ENCODE peak calls at places on chromosome X, in eight cellular contexts. One of them, this sample, is unnamed.

GRCh38 chrX:70436380-70436779 is 8.3 kb upstream of the DLG3 start:
- DNase-seq in thyroid gland: no peak
- DNase-seq in activated CD4-positive, alpha-beta T cell treated with anti-CD3 and anti-CD28 coated beads for 4 hours: no peak
- DNase-seq in stimulated activated CD4-positive, alpha-beta T cell treated with anti-CD3 and anti-CD28 coated beads, Interleukin-2, amount 100 ng/mL, for 48 hours: no peak
- DNase-seq in coronary artery: no peak
- DNase-seq in activated naive CD4-positive, alpha-beta T cell: no peak
- DNase-seq in IMR-90: no peak
- DNase-seq in effector CD4-positive, alpha-beta T cell: no peak
- DNase-seq in this sample: no peak

GRCh38 chrX:22922961-22923360 is 76.8 kb upstream of the DDX53 start:
- DNase-seq in thyroid gland: no peak
- DNase-seq in stimulated activated CD4-positive, alpha-beta T cell treated with anti-CD3 and anti-CD28 coated beads, Interleukin-2, amount 100 ng/mL, for 48 hours: no peak
- DNase-seq in coronary artery: no peak
- DNase-seq in IMR-90: peak
- DNase-seq in effector CD4-positive, alpha-beta T cell: no peak
- DNase-seq in activated CD4-positive, alpha-beta T cell treated with anti-CD3 and anti-CD28 coated beads for 4 hours: no peak
- DNase-seq in activated naive CD4-positive, alpha-beta T cell: no peak
- DNase-seq in this sample: no peak

GRCh38 chrX:154378059-154378798 is 866 bp upstream of the EMD start:
- DNase-seq in effector CD4-positive, alpha-beta T cell: peak
- DNase-seq in activated CD4-positive, alpha-beta T cell treated with anti-CD3 and anti-CD28 coated beads for 4 hours: no peak
- DNase-seq in coronary artery: no peak
- DNase-seq in IMR-90: peak
- DNase-seq in thyroid gland: peak
- DNase-seq in stimulated activated CD4-positive, alpha-beta T cell treated with anti-CD3 and anti-CD28 coated beads, Interleukin-2, amount 100 ng/mL, for 48 hours: peak
- DNase-seq in activated naive CD4-positive, alpha-beta T cell: peak
- DNase-seq in this sample: peak

GRCh38 chrX:124344246-124344645 is 2.1 kb upstream of the SH2D1A start:
- DNase-seq in activated naive CD4-positive, alpha-beta T cell: no peak
- DNase-seq in thyroid gland: no peak
- DNase-seq in IMR-90: no peak
- DNase-seq in stimulated activated CD4-positive, alpha-beta T cell treated with anti-CD3 and anti-CD28 coated beads, Interleukin-2, amount 100 ng/mL, for 48 hours: no peak
- DNase-seq in coronary artery: no peak
- DNase-seq in effector CD4-positive, alpha-beta T cell: no peak
- DNase-seq in activated CD4-positive, alpha-beta T cell treated with anti-CD3 and anti-CD28 coated beads for 4 hours: no peak
- DNase-seq in this sample: no peak

GRCh38 chrX:22059800-22060199 is 27.7 kb downstream of the PHEX start:
- DNase-seq in effector CD4-positive, alpha-beta T cell: no peak
- DNase-seq in thyroid gland: peak
- DNase-seq in activated CD4-positive, alpha-beta T cell treated with anti-CD3 and anti-CD28 coated beads for 4 hours: no peak
- DNase-seq in coronary artery: no peak
- DNase-seq in activated naive CD4-positive, alpha-beta T cell: no peak
- DNase-seq in stimulated activated CD4-positive, alpha-beta T cell treated with anti-CD3 and anti-CD28 coated beads, Interleukin-2, amount 100 ng/mL, for 48 hours: no peak
- DNase-seq in IMR-90: no peak
- DNase-seq in this sample: no peak

GRCh38 chrX:153766871-153767673 is 3.0 kb downstream of the PLXNB3 start:
- DNase-seq in IMR-90: no peak
- DNase-seq in coronary artery: peak
- DNase-seq in activated CD4-positive, alpha-beta T cell treated with anti-CD3 and anti-CD28 coated beads for 4 hours: no peak
- DNase-seq in effector CD4-positive, alpha-beta T cell: no peak
- DNase-seq in activated naive CD4-positive, alpha-beta T cell: no peak
- DNase-seq in stimulated activated CD4-positive, alpha-beta T cell treated with anti-CD3 and anti-CD28 coated beads, Interleukin-2, amount 100 ng/mL, for 48 hours: no peak
- DNase-seq in thyroid gland: no peak
- DNase-seq in this sample: no peak

GRCh38 chrX:38890963-38891362 is 89.7 kb downstream of the MID1IP1 start:
- DNase-seq in effector CD4-positive, alpha-beta T cell: no peak
- DNase-seq in stimulated activated CD4-positive, alpha-beta T cell treated with anti-CD3 and anti-CD28 coated beads, Interleukin-2, amount 100 ng/mL, for 48 hours: no peak
- DNase-seq in activated CD4-positive, alpha-beta T cell treated with anti-CD3 and anti-CD28 coated beads for 4 hours: no peak
- DNase-seq in IMR-90: no peak
- DNase-seq in activated naive CD4-positive, alpha-beta T cell: no peak
- DNase-seq in coronary artery: no peak
- DNase-seq in thyroid gland: no peak
- DNase-seq in this sample: no peak

GRCh38 chrX:101390664-101391525 is at the start of gene RPL36A:
- DNase-seq in IMR-90: peak
- DNase-seq in activated naive CD4-positive, alpha-beta T cell: peak
- DNase-seq in coronary artery: peak
- DNase-seq in stimulated activated CD4-positive, alpha-beta T cell treated with anti-CD3 and anti-CD28 coated beads, Interleukin-2, amount 100 ng/mL, for 48 hours: peak
- DNase-seq in effector CD4-positive, alpha-beta T cell: peak
- DNase-seq in activated CD4-positive, alpha-beta T cell treated with anti-CD3 and anti-CD28 coated beads for 4 hours: peak
- DNase-seq in thyroid gland: peak
- DNase-seq in this sample: peak

GRCh38 chrX:40931921-40932320 is 153.3 kb upstream of the USP9X start:
- DNase-seq in thyroid gland: peak
- DNase-seq in effector CD4-positive, alpha-beta T cell: no peak
- DNase-seq in stimulated activated CD4-positive, alpha-beta T cell treated with anti-CD3 and anti-CD28 coated beads, Interleukin-2, amount 100 ng/mL, for 48 hours: no peak
- DNase-seq in activated naive CD4-positive, alpha-beta T cell: no peak
- DNase-seq in activated CD4-positive, alpha-beta T cell treated with anti-CD3 and anti-CD28 coated beads for 4 hours: no peak
- DNase-seq in IMR-90: no peak
- DNase-seq in coronary artery: no peak
- DNase-seq in this sample: no peak

GRCh38 chrX:129497146-129497805 is 26.0 kb downstream of the SMARCA1 start:
- DNase-seq in coronary artery: no peak
- DNase-seq in IMR-90: no peak
- DNase-seq in stimulated activated CD4-positive, alpha-beta T cell treated with anti-CD3 and anti-CD28 coated beads, Interleukin-2, amount 100 ng/mL, for 48 hours: no peak
- DNase-seq in thyroid gland: no peak
- DNase-seq in activated CD4-positive, alpha-beta T cell treated with anti-CD3 and anti-CD28 coated beads for 4 hours: no peak
- DNase-seq in activated naive CD4-positive, alpha-beta T cell: no peak
- DNase-seq in effector CD4-positive, alpha-beta T cell: no peak
- DNase-seq in this sample: no peak

GRCh38 chrX:14056201-14056600 is 26.5 kb upstream of the GEMIN8 start:
- DNase-seq in stimulated activated CD4-positive, alpha-beta T cell treated with anti-CD3 and anti-CD28 coated beads, Interleukin-2, amount 100 ng/mL, for 48 hours: no peak
- DNase-seq in thyroid gland: no peak
- DNase-seq in activated naive CD4-positive, alpha-beta T cell: no peak
- DNase-seq in activated CD4-positive, alpha-beta T cell treated with anti-CD3 and anti-CD28 coated beads for 4 hours: no peak
- DNase-seq in IMR-90: peak
- DNase-seq in effector CD4-positive, alpha-beta T cell: no peak
- DNase-seq in coronary artery: no peak
- DNase-seq in this sample: no peak

GRCh38 chrX:132480581-132481203 is 8.1 kb downstream of the MBNL3 start:
- DNase-seq in activated naive CD4-positive, alpha-beta T cell: peak
- DNase-seq in thyroid gland: peak
- DNase-seq in IMR-90: peak
- DNase-seq in coronary artery: no peak
- DNase-seq in activated CD4-positive, alpha-beta T cell treated with anti-CD3 and anti-CD28 coated beads for 4 hours: peak
- DNase-seq in effector CD4-positive, alpha-beta T cell: peak
- DNase-seq in stimulated activated CD4-positive, alpha-beta T cell treated with anti-CD3 and anti-CD28 coated beads, Interleukin-2, amount 100 ng/mL, for 48 hours: peak
- DNase-seq in this sample: peak

GRCh38 chrX:119943185-119943988 is at the start of gene NKAP:
- DNase-seq in activated naive CD4-positive, alpha-beta T cell: peak
- DNase-seq in activated CD4-positive, alpha-beta T cell treated with anti-CD3 and anti-CD28 coated beads for 4 hours: peak
- DNase-seq in coronary artery: peak
- DNase-seq in IMR-90: peak
- DNase-seq in effector CD4-positive, alpha-beta T cell: peak
- DNase-seq in stimulated activated CD4-positive, alpha-beta T cell treated with anti-CD3 and anti-CD28 coated beads, Interleukin-2, amount 100 ng/mL, for 48 hours: peak
- DNase-seq in thyroid gland: peak
- DNase-seq in this sample: peak

GRCh38 chrX:46686003-46686645 is 72.8 kb downstream of the SLC9A7 start:
- DNase-seq in IMR-90: peak
- DNase-seq in thyroid gland: peak
- DNase-seq in coronary artery: no peak
- DNase-seq in activated naive CD4-positive, alpha-beta T cell: peak
- DNase-seq in activated CD4-positive, alpha-beta T cell treated with anti-CD3 and anti-CD28 coated beads for 4 hours: peak
- DNase-seq in effector CD4-positive, alpha-beta T cell: peak
- DNase-seq in stimulated activated CD4-positive, alpha-beta T cell treated with anti-CD3 and anti-CD28 coated beads, Interleukin-2, amount 100 ng/mL, for 48 hours: no peak
- DNase-seq in this sample: peak

GRCh38 chrX:13387656-13388421 is 68.0 kb upstream of the ATXN3L start:
- DNase-seq in IMR-90: peak
- DNase-seq in thyroid gland: no peak
- DNase-seq in effector CD4-positive, alpha-beta T cell: no peak
- DNase-seq in stimulated activated CD4-positive, alpha-beta T cell treated with anti-CD3 and anti-CD28 coated beads, Interleukin-2, amount 100 ng/mL, for 48 hours: no peak
- DNase-seq in coronary artery: no peak
- DNase-seq in activated naive CD4-positive, alpha-beta T cell: no peak
- DNase-seq in activated CD4-positive, alpha-beta T cell treated with anti-CD3 and anti-CD28 coated beads for 4 hours: no peak
- DNase-seq in this sample: no peak

GRCh38 chrX:136159615-136160025 is 12.3 kb downstream of the FHL1 start:
- DNase-seq in activated naive CD4-positive, alpha-beta T cell: no peak
- DNase-seq in thyroid gland: no peak
- DNase-seq in effector CD4-positive, alpha-beta T cell: no peak
- DNase-seq in IMR-90: no peak
- DNase-seq in coronary artery: no peak
- DNase-seq in stimulated activated CD4-positive, alpha-beta T cell treated with anti-CD3 and anti-CD28 coated beads, Interleukin-2, amount 100 ng/mL, for 48 hours: no peak
- DNase-seq in activated CD4-positive, alpha-beta T cell treated with anti-CD3 and anti-CD28 coated beads for 4 hours: no peak
- DNase-seq in this sample: no peak

This sample was measured in NCI-H345.